ENCODE peak calls at places on chromosome 1, in seven cellular contexts. Q is stomach, W is ovary, Y is esophagus muscularis mucosa, I is upper lobe of left lung, L is suprapubic skin, J is A549. U is an unnamed sample.

GRCh38 chr1:185696419-185697150 is 37.6 kb upstream of the HMCN1 start:
- DNase-seq in I (peak), J (no peak), Q (no peak), L (no peak), W (no peak), Y (no peak), U (no peak)

GRCh38 chr1:156709743-156710489 is 4.5 kb upstream of the CRABP2 start:
- DNase-seq in W (no peak), Y (no peak), I (no peak), J (no peak), Q (peak), L (peak), U (peak)

GRCh38 chr1:1216770-1217620 is 3.0 kb upstream of the TNFRSF4 start:
- DNase-seq in Q (no peak), Y (no peak), I (no peak), W (no peak), L (no peak), J (no peak), U (no peak)

GRCh38 chr1:235411489-235412486 is 44.6 kb downstream of the TBCE start:
- DNase-seq in Y (no peak), I (no peak), J (no peak), L (no peak), W (no peak), Q (peak), U (no peak)

GRCh38 chr1:34360574-34360973 is 183.9 kb downstream of the C1orf94 start:
- DNase-seq in W (no peak), J (no peak), Y (no peak), Q (no peak), I (no peak), L (no peak), U (no peak)

GRCh38 chr1:182348916-182349747 is 42.5 kb downstream of the GLUL start:
- DNase-seq in L (peak), Q (no peak), W (no peak), I (no peak), J (no peak), Y (no peak), U (no peak)

GRCh38 chr1:82377201-82377884 is 576.6 kb downstream of the ADGRL2 start:
- DNase-seq in I (no peak), L (no peak), Y (no peak), J (no peak), W (no peak), Q (no peak), U (no peak)

GRCh38 chr1:239718571-239718970 is 332.2 kb downstream of the CHRM3 start:
- DNase-seq in J (no peak), Q (no peak), W (no peak), I (no peak), Y (no peak), L (no peak), U (no peak)

GRCh38 chr1:23437355-23437664 is 12.8 kb upstream of the TCEA3 start:
- DNase-seq in L (no peak), Y (no peak), I (no peak), J (no peak), W (no peak), Q (no peak), U (no peak)

GRCh38 chr1:217274416-217274815 is 356.5 kb downstream of the GPATCH2 start:
- DNase-seq in Q (no peak), Y (no peak), I (no peak), W (no peak), L (no peak), J (no peak), U (no peak)

GRCh38 chr1:53665996-53666395 is 73.0 kb downstream of the GLIS1 start:
- DNase-seq in L (no peak), Q (no peak), W (no peak), I (no peak), J (no peak), Y (no peak), U (no peak)

GRCh38 chr1:246978785-246979184 is 29.1 kb downstream of the ZNF695 start:
- DNase-seq in J (no peak), Q (no peak), Y (no peak), W (no peak), I (no peak), L (no peak), U (no peak)

GRCh38 chr1:18278953-18279712 is 171.5 kb downstream of the IGSF21 start:
- DNase-seq in I (no peak), Q (no peak), L (no peak), W (no peak), Y (no peak), J (no peak), U (no peak)

GRCh38 chr1:198660341-198661056 is 21.7 kb downstream of the PTPRC start:
- DNase-seq in Y (no peak), I (no peak), J (no peak), L (no peak), W (no peak), Q (no peak), U (no peak)

GRCh38 chr1:231779081-231779480 is 152.5 kb downstream of the DISC1 start:
- DNase-seq in I (no peak), L (no peak), J (no peak), Y (no peak), Q (no peak), W (no peak), U (no peak)

GRCh38 chr1:109392037-109392787 is 5.5 kb downstream of the SORT1 start:
- DNase-seq in Q (no peak), Y (no peak), W (no peak), I (peak), L (no peak), J (no peak), U (no peak)

GRCh38 chr1:239262538-239262937 is 123.8 kb upstream of the CHRM3 start:
- DNase-seq in I (no peak), W (no peak), L (no peak), Q (no peak), Y (no peak), J (no peak), U (no peak)

GRCh38 chr1:36835696-36836095 is 198.6 kb downstream of the GRIK3 start:
- DNase-seq in L (no peak), J (no peak), W (no peak), Y (no peak), I (no peak), Q (no peak), U (no peak)

GRCh38 chr1:48160486-48161132 is 61.9 kb upstream of the SLC5A9 start:
- DNase-seq in J (no peak), L (no peak), Y (no peak), Q (no peak), W (no peak), I (no peak), U (no peak)

GRCh38 chr1:39411526-39411925 is 79.9 kb upstream of the BMP8A start:
- DNase-seq in I (no peak), Q (no peak), J (no peak), W (no peak), L (no peak), Y (no peak), U (no peak)

GRCh38 chr1:39409055-39409816 is 82.2 kb upstream of the BMP8A start:
- DNase-seq in W (peak), L (peak), I (peak), Q (peak), Y (no peak), J (no peak), U (peak)

GRCh38 chr1:39412079-39412478 is 79.4 kb upstream of the BMP8A start:
- DNase-seq in Q (no peak), L (no peak), J (no peak), W (no peak), I (no peak), Y (no peak), U (no peak)

GRCh38 chr1:39412892-39413291 is 78.5 kb upstream of the BMP8A start:
- DNase-seq in I (no peak), J (no peak), W (no peak), Q (no peak), Y (no peak), L (no peak), U (no peak)

GRCh38 chr1:39410915-39411436 is 80.5 kb upstream of the BMP8A start:
- DNase-seq in W (peak), I (peak), L (peak), J (peak), Y (no peak), Q (peak), U (peak)
- TF ChIP-seq EP300 in W (no peak), I (no peak), L (no peak), J (no peak), Y (no peak), Q (no peak), U (peak)

GRCh38 chr1:62232885-62233284 is 38.2 kb downstream of the L1TD1 start:
- DNase-seq in W (no peak), J (no peak), Y (no peak), L (no peak), Q (no peak), I (no peak), U (no peak)
- H3K27ac ChIP-seq in W (no peak), J (no peak), Y (no peak), L (no peak), Q (no peak), I (no peak), U (no peak)

GRCh38 chr1:56375184-56375837 is 204.1 kb downstream of the PLPP3 start:
- DNase-seq in L (no peak), Y (peak), J (no peak), W (no peak), I (no peak), Q (no peak), U (no peak)
- H3K4me3 ChIP-seq in L (no peak), Y (no peak), J (no peak), W (no peak), I (no peak), Q (no peak), U (no peak)

GRCh38 chr1:9435101-9435636 is 104.1 kb upstream of the SLC25A33 start:
- DNase-seq in Y (no peak), I (no peak), J (no peak), Q (peak), L (no peak), W (no peak), U (no peak)
- TF ChIP-seq EP300 in Y (no peak), I (no peak), J (no peak), Q (no peak), L (no peak), W (no peak), U (no peak)

GRCh38 chr1:173043253-173043652 is 7.5 kb downstream of the TNFSF18 start:
- DNase-seq in W (no peak), Q (no peak), Y (no peak), L (no peak), J (no peak), I (no peak), U (no peak)
- H3K27ac ChIP-seq in W (no peak), Q (no peak), Y (no peak), L (no peak), J (peak), I (no peak), U (no peak)

GRCh38 chr1:26702680-26703038 is 6.8 kb downstream of the ARID1A start:
- DNase-seq in W (no peak), Q (no peak), I (no peak), J (no peak), Y (no peak), L (no peak), U (no peak)

GRCh38 chr1:26701266-26701994 is 5.6 kb downstream of the ARID1A start:
- DNase-seq in L (no peak), W (no peak), J (no peak), I (no peak), Q (no peak), Y (no peak), U (no peak)

GRCh38 chr1:26697978-26698849 is 2.4 kb downstream of the ARID1A start:
- DNase-seq in L (no peak), Q (peak), J (peak), Y (no peak), W (peak), I (peak), U (peak)

GRCh38 chr1:26701995-26702679 is 6.3 kb downstream of the ARID1A start:
- DNase-seq in Y (no peak), L (no peak), W (no peak), Q (no peak), I (no peak), J (no peak), U (no peak)

GRCh38 chr1:26700711-26701110 is 4.9 kb downstream of the ARID1A start:
- DNase-seq in Q (no peak), W (no peak), J (no peak), L (no peak), Y (no peak), I (no peak), U (no peak)
- H3K4me3 ChIP-seq in Q (peak), W (no peak), J (no peak), L (no peak), Y (no peak), I (peak), U (no peak)

U was measured in tibial nerve.